ENCODE peak calls at places on chromosomes 5 and 9, in six cellular contexts. U is iris pigment epithelial cell; L is HFF-Myc; N is hepatic stellate cell; G is activated CD8-positive, alpha-beta T cell treated with anti-CD3 and anti-CD28 coated beads for 36 hours; S is NCI-H1105 treated with DMSO at 0.1 percent for 48 hours. F is an unnamed sample.

GRCh38 chr9:72485821-72486605 is 35.4 kb upstream of the TMC1 start:
- DNase-seq in U (peak), L (no peak), N (no peak), G (no peak), S (no peak), F (peak)

GRCh38 chr5:36530249-36530648 is 76.2 kb upstream of the SLC1A3 start:
- DNase-seq in U (no peak), L (no peak), N (no peak), G (no peak), S (no peak), F (no peak)

GRCh38 chr5:139915834-139916233 is 120.2 kb downstream of the PSD2 start:
- DNase-seq in U (no peak), L (no peak), N (no peak), G (no peak), S (no peak), F (no peak)

GRCh38 chr5:116374434-116374852 is 200.2 kb downstream of the SEMA6A start:
- DNase-seq in U (no peak), L (no peak), N (no peak), G (peak), S (no peak), F (no peak)

GRCh38 chr5:135829681-135830383 is 4.6 kb upstream of the SLC25A48 start:
- DNase-seq in U (peak), L (peak), N (peak), G (peak), S (peak), F (peak)

GRCh38 chr5:106481375-106481774 is 1189.4 kb downstream of the EFNA5 start:
- DNase-seq in U (peak), L (no peak), N (no peak), G (no peak), S (no peak), F (no peak)

GRCh38 chr5:431001-431710 is 11.8 kb upstream of the EXOC3 start:
- DNase-seq in U (peak), L (no peak), N (peak), G (peak), S (peak), F (peak)

GRCh38 chr5:61280766-61281427 is 51.2 kb upstream of the ZSWIM6 start:
- DNase-seq in U (no peak), L (no peak), N (no peak), G (peak), S (peak), F (no peak)

F was measured in COLO829.